ENCODE peak calls at places on chromosomes 13 and 19, in ten cellular contexts. X is T-helper 1 cell, J is fibroblast of the conjunctiva, N is hypothalamus, V is NB4, M is NAMALWA, Q is astrocyte of the spinal cord, S is left colon, H is HEK293T, B is K562. I is an unnamed sample.

GRCh38 chr13:33110713-33111413 is 94.6 kb downstream of the KL start:
- DNase-seq in X (no peak), J (no peak), N (no peak), V (no peak), M (peak; percentile 81), Q (peak; percentile 71), S (no peak), H (no peak), B (no peak), I (no peak)

GRCh38 chr13:45167611-45168554 is 33.0 kb downstream of the KCTD4 start:
- DNase-seq in X (no peak), J (no peak), N (no peak), V (peak; percentile 25), M (no peak), Q (no peak), S (peak; percentile 74), H (no peak), B (no peak), I (no peak)

GRCh38 chr13:94878721-94879120 is 166.4 kb upstream of the SOX21 start:
- DNase-seq in X (no peak), J (no peak), N (no peak), V (no peak), M (no peak), Q (no peak), S (no peak), H (no peak), B (no peak), I (no peak)

GRCh38 chr19:49506575-49507105 is 5.8 kb upstream of the FCGRT start:
- DNase-seq in X (peak; percentile 67), J (no peak), N (no peak), V (peak; percentile 80), M (peak; percentile 87), Q (no peak), S (peak; percentile 66), H (peak; percentile 79), B (peak; percentile 84), I (peak; percentile 91)

GRCh38 chr13:103516009-103516795 is 450.0 kb upstream of the SLC10A2 start:
- DNase-seq in X (no peak), J (no peak), N (no peak), V (no peak), M (no peak), Q (no peak), S (no peak), H (no peak), B (no peak), I (no peak)

GRCh38 chr13:54775501-54776191 is 1747.0 kb downstream of the OLFM4 start:
- DNase-seq in X (no peak), J (no peak), N (no peak), V (no peak), M (no peak), Q (no peak), S (no peak), H (no peak), B (no peak), I (no peak)

GRCh38 chr19:40811478-40812341 is 12.7 kb downstream of the EGLN2 start:
- DNase-seq in X (no peak), J (no peak), N (no peak), V (no peak), M (no peak), Q (no peak), S (no peak), H (no peak), B (peak; percentile 39), I (no peak)

GRCh38 chr13:50353651-50354415 is 338.6 kb downstream of the KCNRG start:
- DNase-seq in X (no peak), J (no peak), N (no peak), V (peak; percentile 22), M (no peak), Q (peak; percentile 75), S (no peak), H (no peak), B (no peak), I (no peak)

GRCh38 chr19:29105629-29106352 is 107.2 kb downstream of the UQCRFS1 start:
- DNase-seq in X (no peak), J (no peak), N (no peak), V (no peak), M (no peak), Q (no peak), S (no peak), H (no peak), B (no peak), I (no peak)

GRCh38 chr13:33286143-33286542 is 588 bp upstream of the STARD13 start:
- DNase-seq in X (no peak), J (no peak), N (no peak), V (no peak), M (peak; percentile 1), Q (no peak), S (no peak), H (no peak), B (no peak), I (no peak)

GRCh38 chr13:57408312-57408711 is 223.2 kb upstream of the PCDH17 start:
- DNase-seq in X (no peak), J (no peak), N (no peak), V (no peak), M (no peak), Q (no peak), S (no peak), H (no peak), B (no peak), I (no peak)

GRCh38 chr19:10826236-10826635 is 9.8 kb downstream of the TMED1 start:
- DNase-seq in X (no peak), J (no peak), N (no peak), V (peak; percentile 62), M (no peak), Q (no peak), S (no peak), H (no peak), B (no peak), I (no peak)

GRCh38 chr13:50779443-50780200 is 63.9 kb downstream of the DLEU7 start:
- DNase-seq in X (no peak), J (no peak), N (no peak), V (no peak), M (no peak), Q (no peak), S (no peak), H (no peak), B (no peak), I (no peak)

GRCh38 chr13:111344471-111345191 is 24.2 kb downstream of the TEX29 start:
- DNase-seq in X (no peak), J (peak; percentile 43), N (no peak), V (no peak), M (peak; percentile 45), Q (peak; percentile 44), S (no peak), H (peak; percentile 35), B (peak; percentile 15), I (no peak)

GRCh38 chr13:19959141-19959830 is 759 bp downstream of the ZMYM2 start:
- DNase-seq in X (peak; percentile 61), J (no peak), N (peak; percentile 24), V (peak; percentile 80), M (peak; percentile 81), Q (peak; percentile 48), S (peak; percentile 58), H (peak; percentile 26), B (peak; percentile 31), I (peak; percentile 60)

GRCh38 chr13:72643339-72643989 is 84.0 kb downstream of the MZT1 start:
- DNase-seq in X (peak; percentile 13), J (peak; percentile 29), N (peak; percentile 24), V (peak; percentile 59), M (peak; percentile 75), Q (peak; percentile 44), S (peak; percentile 28), H (peak; percentile 62), B (peak; percentile 8), I (peak; percentile 39)

GRCh38 chr19:3389876-3390361 is 23.5 kb downstream of the NFIC start:
- DNase-seq in X (no peak), J (no peak), N (no peak), V (no peak), M (peak; percentile 25), Q (peak; percentile 37), S (no peak), H (no peak), B (no peak), I (no peak)

GRCh38 chr13:34265016-34265692 is 447.2 kb downstream of the RFC3 start:
- DNase-seq in X (no peak), J (no peak), N (no peak), V (no peak), M (no peak), Q (no peak), S (no peak), H (no peak), B (no peak), I (no peak)

GRCh38 chr19:17685451-17686026 is 2.6 kb downstream of the UNC13A start:
- DNase-seq in X (no peak), J (no peak), N (no peak), V (no peak), M (no peak), Q (no peak), S (no peak), H (no peak), B (no peak), I (no peak)

GRCh38 chr13:32687275-32687674 is 101.0 kb downstream of the PDS5B start:
- DNase-seq in X (no peak), J (no peak), N (no peak), V (no peak), M (no peak), Q (no peak), S (no peak), H (no peak), B (no peak), I (no peak)

GRCh38 chr13:30708541-30708940 is 26.8 kb upstream of the ALOX5AP start:
- DNase-seq in X (no peak), J (no peak), N (no peak), V (no peak), M (no peak), Q (peak; percentile 52), S (no peak), H (no peak), B (no peak), I (no peak)